ENCODE peak calls at places on chromosomes 11 and 22, in nine cellular contexts. T, V, C, K, G, D, U, N and J are unnamed samples.

GRCh38 chr11:12186683-12187082 is 76.3 kb downstream of the MICAL2 start:
- DNase-seq in T (no peak), V (no peak), C (no peak), K (no peak), G (no peak), D (no peak), U (no peak), N (no peak), J (no peak)

GRCh38 chr22:30178180-30179126 is 68.1 kb downstream of the LIF start:
- DNase-seq in T (no peak), V (peak), C (peak), K (no peak), G (no peak), D (no peak), U (no peak), N (no peak), J (no peak)

GRCh38 chr11:19079643-19080440 is 19.3 kb upstream of the MRGPRX2 start:
- DNase-seq in T (no peak), V (no peak), C (no peak), K (no peak), G (no peak), D (no peak), U (no peak), N (no peak), J (no peak)

GRCh38 chr11:45580399-45580798 is 85.0 kb downstream of the CHST1 start:
- DNase-seq in T (no peak), V (no peak), C (no peak), K (no peak), G (no peak), D (no peak), U (no peak), N (peak), J (no peak)

GRCh38 chr22:38859581-38860290 is 12.3 kb downstream of the CBX6 start:
- DNase-seq in T (no peak), V (no peak), C (no peak), K (no peak), G (no peak), D (no peak), U (no peak), N (no peak), J (no peak)

GRCh38 chr11:65298131-65298535 is 16.5 kb upstream of the CDC42EP2 start:
- DNase-seq in T (no peak), V (no peak), C (no peak), K (no peak), G (no peak), D (no peak), U (no peak), N (no peak), J (no peak)

GRCh38 chr11:28250192-28250591 is 142.0 kb downstream of the METTL15 start:
- DNase-seq in T (no peak), V (no peak), C (no peak), K (no peak), G (no peak), D (no peak), U (no peak), N (no peak), J (no peak)

GRCh38 chr11:118092907-118093571 is 6.3 kb upstream of the SMIM35 start:
- DNase-seq in T (no peak), V (no peak), C (no peak), K (no peak), G (no peak), D (no peak), U (no peak), N (no peak), J (no peak)

GRCh38 chr11:1656670-1657069 is 27.1 kb downstream of the KRTAP5-5 start:
- DNase-seq in T (no peak), V (no peak), C (no peak), K (no peak), G (no peak), D (no peak), U (no peak), N (no peak), J (no peak)

GRCh38 chr11:9462172-9462799 is 1.5 kb downstream of the ZNF143 start:
- DNase-seq in T (no peak), V (no peak), C (no peak), K (no peak), G (no peak), D (no peak), U (no peak), N (no peak), J (no peak)

GRCh38 chr11:88576741-88577140 is 239.2 kb upstream of the CTSC start:
- DNase-seq in T (no peak), V (no peak), C (no peak), K (no peak), G (no peak), D (no peak), U (no peak), N (no peak), J (no peak)

GRCh38 chr22:48635031-48635430 is 1192.6 kb downstream of the BRD1 start:
- DNase-seq in T (no peak), V (no peak), C (no peak), K (no peak), G (no peak), D (no peak), U (no peak), N (no peak), J (no peak)

GRCh38 chr22:39518996-39519680 is 1.2 kb upstream of the ATF4 start:
- DNase-seq in T (no peak), V (no peak), C (peak), K (no peak), G (no peak), D (peak), U (peak), N (no peak), J (peak)

GRCh38 chr11:110086892-110087309 is 6.3 kb upstream of the ZC3H12C start:
- DNase-seq in T (no peak), V (no peak), C (no peak), K (no peak), G (no peak), D (no peak), U (no peak), N (peak), J (no peak)